ENCODE peak calls at places on chromosomes 2 and 18, in seven cellular contexts. P, N, S, V, F, W and M are unnamed samples.
A peak's percentile ranks its signal among the peaks of the same experiment; 100 is the strongest.

GRCh38 chr2:110874565-110875383 is 142.4 kb downstream of the ACOXL start:
- DNase-seq in F (no peak), N (no peak), P (no peak), V (no peak), W (no peak), S (no peak), M (no peak)

GRCh38 chr2:197885587-197885986 is 81.2 kb downstream of the PLCL1 start:
- DNase-seq in F (no peak), P (no peak), S (no peak), V (no peak), N (no peak), W (no peak), M (no peak)

GRCh38 chr2:46847185-46847710 is 68.4 kb downstream of the MCFD2 start:
- DNase-seq in V (peak; percentile 91), F (peak; percentile 94), N (peak; percentile 64), W (peak; percentile 96), P (peak; percentile 96), S (peak; percentile 92), M (peak; percentile 98)

GRCh38 chr18:59429608-59430007 is 70.5 kb upstream of the LMAN1 start:
- DNase-seq in N (no peak), V (no peak), S (no peak), W (no peak), F (no peak), P (no peak), M (no peak)

GRCh38 chr2:215731108-215731507 is 282.2 kb downstream of the MREG start:
- DNase-seq in F (no peak), P (no peak), N (no peak), S (no peak), W (no peak), V (no peak), M (no peak)

GRCh38 chr2:42386684-42387083 is 25.7 kb upstream of the COX7A2L start:
- DNase-seq in S (peak; percentile 25), N (no peak), P (no peak), V (no peak), W (no peak), F (no peak), M (no peak)

GRCh38 chr2:30757737-30758136 is 49.5 kb downstream of the CAPN13 start:
- DNase-seq in F (no peak), P (no peak), W (no peak), V (no peak), N (no peak), S (no peak), M (no peak)

GRCh38 chr2:238160206-238161129 is 1.7 kb downstream of the ERFE start:
- DNase-seq in S (no peak), F (peak; percentile 68), P (peak; percentile 9), N (no peak), W (peak; percentile 59), V (no peak), M (peak; percentile 68)

GRCh38 chr18:59593291-59593717 is 103.9 kb downstream of the CCBE1 start:
- DNase-seq in F (no peak), S (peak; percentile 43), V (no peak), N (no peak), P (no peak), W (peak; percentile 40), M (peak; percentile 43)

GRCh38 chr2:178419123-178419522 is 31.9 kb downstream of the PRKRA start:
- DNase-seq in N (no peak), W (peak; percentile 61), V (peak; percentile 21), P (no peak), S (peak; percentile 75), F (no peak), M (peak; percentile 59)

GRCh38 chr18:36271153-36271552 is 26.4 kb upstream of the FHOD3 start:
- DNase-seq in F (no peak), S (no peak), V (no peak), P (no peak), W (no peak), N (no peak), M (no peak)

DNA sequence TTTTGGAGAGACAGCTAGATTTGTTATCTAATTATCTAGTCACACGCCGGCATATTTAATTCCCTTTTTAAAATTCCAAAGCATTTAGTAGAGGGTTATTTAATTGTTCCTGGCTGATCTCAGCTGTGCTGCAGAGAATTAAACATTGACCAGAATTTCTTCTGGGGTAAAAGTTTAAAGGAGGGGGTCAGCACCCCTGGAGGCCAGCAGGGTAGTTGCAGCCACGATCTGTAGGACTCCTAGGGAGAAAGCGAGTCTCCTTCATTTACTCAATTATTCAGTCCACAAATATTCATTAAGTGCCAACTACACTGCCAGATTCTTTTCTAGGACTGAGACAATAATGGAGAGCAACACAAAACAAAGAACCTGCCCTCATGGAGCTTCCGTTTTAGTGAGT is 294.3 kb downstream of the RDH14 start:
- DNase-seq in S (no peak), F (no peak), N (no peak), P (no peak), V (no peak), W (no peak), M (no peak)
- TF ChIP-seq CTCF in S (peak; percentile 30), F (peak; percentile 30), N (no peak), P (no peak), V (no peak), W (peak; percentile 3), M (peak; percentile 18)

GRCh38 chr2:65071499-65072180 is 15.4 kb downstream of the CEP68 start:
- DNase-seq in N (no peak), F (peak; percentile 70), W (no peak), V (peak; percentile 34), P (no peak), S (peak; percentile 52), M (peak; percentile 18)
- H3K4me3 ChIP-seq in N (no peak overlapping the region), F (no peak overlapping the region), W (no peak overlapping the region), V (no peak overlapping the region), P (no peak overlapping the region), S (no peak overlapping the region), M (no peak overlapping the region)

DNA sequence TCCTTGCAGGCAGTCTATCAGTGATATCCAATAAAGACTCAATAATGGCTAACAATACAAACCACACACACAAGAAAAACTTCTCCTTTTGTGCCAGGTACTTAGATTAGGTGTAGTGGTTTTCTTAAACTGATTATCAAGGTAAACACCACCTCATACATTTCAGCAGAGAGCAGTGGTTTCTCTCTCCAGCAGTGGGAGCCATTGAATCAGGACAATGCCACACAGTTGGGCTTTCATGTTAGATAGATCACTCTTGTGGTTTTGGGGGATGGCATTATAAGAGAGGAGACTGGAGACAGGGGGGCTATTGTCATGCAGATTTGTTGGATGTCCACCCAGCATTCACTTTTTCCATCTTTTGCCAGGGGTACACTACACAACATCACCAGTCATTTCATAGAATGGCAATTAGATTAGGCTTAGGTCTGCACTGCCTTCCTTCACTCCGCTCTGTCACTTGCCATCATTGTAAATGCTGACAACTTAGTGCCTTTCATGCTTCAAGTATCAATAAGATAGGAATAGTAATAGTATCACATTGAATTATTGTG is 13.6 kb upstream of the IRS1 start:
- DNase-seq in P (no peak), N (no peak), S (peak; percentile 66), V (peak; percentile 18), F (no peak), W (no peak), M (no peak)
- TF ChIP-seq CTCF in P (no peak), N (no peak), S (peak; percentile 92), V (peak; percentile 34), F (peak; percentile 90), W (peak; percentile 49), M (peak; percentile 54)

GRCh38 chr2:27890146-27891062 is at the start of the genes BABAM2 and RBKS:
- DNase-seq in N (peak; percentile 74), S (peak; percentile 82), V (peak; percentile 94), F (peak; percentile 90), P (peak; percentile 90), W (peak; percentile 78), M (peak; percentile 84)

GRCh38 chr2:27889774-27890145 is 427 bp downstream of the RBKS start:
- DNase-seq in W (no peak), P (peak; percentile 23), N (no peak), V (no peak), S (peak; percentile 15), F (no peak), M (peak; percentile 29)

GRCh38 chr2:27891063-27891819 is 712 bp downstream of the BABAM2 start:
- DNase-seq in N (peak; percentile 67), W (peak; percentile 83), P (peak; percentile 89), F (peak; percentile 16), V (peak; percentile 88), S (peak; percentile 83), M (peak; percentile 96)

GRCh38 chr2:27893031-27893430 is 2.5 kb downstream of the BABAM2 start:
- DNase-seq in W (no peak), P (no peak), N (no peak), F (no peak), V (no peak), S (no peak), M (no peak)

GRCh38 chr2:27891820-27892105 is 1.2 kb downstream of the BABAM2 start:
- DNase-seq in S (peak; percentile 66), N (no peak), W (peak; percentile 45), F (no peak), P (no peak), V (no peak), M (peak; percentile 28)
- H3K4me3 ChIP-seq in S (no peak overlapping the region), N (peak overlapping the region; percentile 84), W (no peak overlapping the region), F (no peak overlapping the region), P (no peak overlapping the region), V (no peak overlapping the region), M (no peak overlapping the region)

GRCh38 chr2:75896779-75897366 is 186.2 kb upstream of the GCFC2 start:
- DNase-seq in W (no peak), N (no peak), V (peak; percentile 72), F (peak; percentile 44), P (no peak), S (no peak), M (peak; percentile 3)
- TF ChIP-seq CTCF in W (peak; percentile 21), N (no peak), V (peak; percentile 65), F (peak; percentile 82), P (peak; percentile 25), S (peak; percentile 3), M (peak; percentile 45)

GRCh38 chr2:86631846-86632485 is 8.3 kb upstream of the RNF103 start:
- DNase-seq in S (no peak), V (peak; percentile 20), W (no peak), P (no peak), N (no peak), F (no peak), M (no peak)
- H3K4me3 ChIP-seq in S (no peak overlapping the region), V (no peak overlapping the region), W (no peak overlapping the region), P (no peak overlapping the region), N (no peak overlapping the region), F (no peak overlapping the region), M (no peak overlapping the region)

DNA sequence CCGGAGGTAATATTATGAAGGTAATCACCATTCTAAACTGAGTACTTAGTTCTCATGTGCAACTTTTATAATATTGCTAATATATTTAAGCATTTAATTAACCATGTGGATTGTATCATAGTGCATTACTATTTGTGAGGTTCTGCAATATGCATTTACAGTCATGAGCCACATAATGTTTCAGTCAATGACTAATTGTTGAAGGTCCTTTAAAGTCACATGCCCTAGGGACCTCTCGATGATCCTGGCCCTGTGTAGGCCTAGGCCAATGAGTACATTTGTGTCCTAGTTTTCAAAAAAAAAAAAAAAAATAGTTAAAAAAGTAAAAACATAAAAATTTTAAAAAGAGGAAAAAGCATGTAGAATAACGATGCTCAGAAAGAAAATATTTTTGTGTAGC is 298.0 kb downstream of the DSEL start:
- DNase-seq in N (no peak), S (no peak), P (no peak), W (no peak), V (no peak), F (no peak), M (no peak)
- TF ChIP-seq CTCF in N (no peak), S (no peak), P (no peak), W (no peak), V (no peak), F (no peak), M (no peak)

GRCh38 chr2:23844905-23845304 is 82.0 kb downstream of the ATAD2B start:
- DNase-seq in V (no peak), N (no peak), F (no peak), S (no peak), W (no peak), P (no peak), M (no peak)
- H3K4me3 ChIP-seq in V (no peak overlapping the region), N (no peak overlapping the region), F (no peak overlapping the region), S (no peak overlapping the region), W (no peak overlapping the region), P (no peak overlapping the region), M (no peak overlapping the region)

GRCh38 chr2:151030663-151031230 is 230.9 kb downstream of the RBM43 start:
- DNase-seq in V (no peak), P (no peak), W (no peak), F (no peak), S (no peak), N (no peak), M (no peak)
- TF ChIP-seq CTCF in V (peak; percentile 5), P (no peak), W (no peak), F (no peak), S (peak; percentile 20), N (no peak), M (no peak)